ENCODE peak calls at places on chromosomes 12 and 14, in six cellular contexts. One of them, this sample, is unnamed.

GRCh38 chr14:28656704-28657255 is 109.8 kb upstream of the FOXG1 start:
- DNase-seq in Caki2: no peak
- DNase-seq in D721Med: no peak
- DNase-seq in T-cell: no peak
- DNase-seq in stimulated activated effector memory CD8-positive, alpha-beta T cell treated with anti-CD3 and anti-CD28 coated beads, Interleukin-12 subunit alpha, Interleukin-12 subunit beta, amount 100 ng/mL, for 72 hours: no peak
- DNase-seq in pons: no peak
- DNase-seq in this sample: no peak

GRCh38 chr12:16949351-16949750 is 343.4 kb upstream of the LMO3 start:
- DNase-seq in Caki2: no peak
- DNase-seq in D721Med: no peak
- DNase-seq in T-cell: no peak
- DNase-seq in stimulated activated effector memory CD8-positive, alpha-beta T cell treated with anti-CD3 and anti-CD28 coated beads, Interleukin-12 subunit alpha, Interleukin-12 subunit beta, amount 100 ng/mL, for 72 hours: no peak
- DNase-seq in pons: no peak
- DNase-seq in this sample: no peak

GRCh38 chr14:62957562-62957961 is 87.7 kb downstream of the KCNH5 start:
- DNase-seq in Caki2: peak; percentile 3
- DNase-seq in D721Med: no peak
- DNase-seq in T-cell: no peak
- DNase-seq in stimulated activated effector memory CD8-positive, alpha-beta T cell treated with anti-CD3 and anti-CD28 coated beads, Interleukin-12 subunit alpha, Interleukin-12 subunit beta, amount 100 ng/mL, for 72 hours: no peak
- DNase-seq in pons: no peak
- DNase-seq in this sample: no peak

GRCh38 chr14:89158701-89159100 is 258.3 kb downstream of the FOXN3 start:
- DNase-seq in Caki2: no peak
- DNase-seq in D721Med: no peak
- DNase-seq in T-cell: no peak
- DNase-seq in stimulated activated effector memory CD8-positive, alpha-beta T cell treated with anti-CD3 and anti-CD28 coated beads, Interleukin-12 subunit alpha, Interleukin-12 subunit beta, amount 100 ng/mL, for 72 hours: no peak
- DNase-seq in pons: no peak
- DNase-seq in this sample: no peak

GRCh38 chr12:79121486-79121885 is 256.9 kb downstream of the SYT1 start:
- DNase-seq in Caki2: peak; percentile 27
- DNase-seq in D721Med: no peak
- DNase-seq in T-cell: no peak
- DNase-seq in stimulated activated effector memory CD8-positive, alpha-beta T cell treated with anti-CD3 and anti-CD28 coated beads, Interleukin-12 subunit alpha, Interleukin-12 subunit beta, amount 100 ng/mL, for 72 hours: no peak
- DNase-seq in pons: no peak
- DNase-seq in this sample: no peak

GRCh38 chr12:45217846-45218245 is 2.0 kb downstream of the ANO6 start:
- DNase-seq in Caki2: no peak
- DNase-seq in D721Med: no peak
- DNase-seq in T-cell: no peak
- DNase-seq in stimulated activated effector memory CD8-positive, alpha-beta T cell treated with anti-CD3 and anti-CD28 coated beads, Interleukin-12 subunit alpha, Interleukin-12 subunit beta, amount 100 ng/mL, for 72 hours: no peak
- DNase-seq in pons: no peak
- DNase-seq in this sample: peak; percentile 39

GRCh38 chr14:102654298-102654697 is 61.8 kb downstream of the RCOR1 start:
- DNase-seq in Caki2: no peak
- DNase-seq in D721Med: no peak
- DNase-seq in T-cell: no peak
- DNase-seq in stimulated activated effector memory CD8-positive, alpha-beta T cell treated with anti-CD3 and anti-CD28 coated beads, Interleukin-12 subunit alpha, Interleukin-12 subunit beta, amount 100 ng/mL, for 72 hours: no peak
- DNase-seq in pons: no peak
- DNase-seq in this sample: no peak

GRCh38 chr14:64501326-64502171 is 2.1 kb downstream of the ZBTB25 start:
- DNase-seq in Caki2: peak; percentile 56
- DNase-seq in D721Med: no peak
- DNase-seq in T-cell: no peak
- DNase-seq in stimulated activated effector memory CD8-positive, alpha-beta T cell treated with anti-CD3 and anti-CD28 coated beads, Interleukin-12 subunit alpha, Interleukin-12 subunit beta, amount 100 ng/mL, for 72 hours: no peak
- DNase-seq in pons: no peak
- DNase-seq in this sample: no peak

GRCh38 chr12:25496098-25496587 is 56.9 kb downstream of the LMNTD1 start:
- DNase-seq in Caki2: no peak
- DNase-seq in D721Med: no peak
- DNase-seq in T-cell: no peak
- DNase-seq in stimulated activated effector memory CD8-positive, alpha-beta T cell treated with anti-CD3 and anti-CD28 coated beads, Interleukin-12 subunit alpha, Interleukin-12 subunit beta, amount 100 ng/mL, for 72 hours: no peak
- DNase-seq in pons: no peak
- DNase-seq in this sample: no peak

GRCh38 chr14:71235865-71236264 is 328.6 kb downstream of the PCNX1 start:
- DNase-seq in Caki2: no peak
- DNase-seq in D721Med: no peak
- DNase-seq in T-cell: no peak
- DNase-seq in stimulated activated effector memory CD8-positive, alpha-beta T cell treated with anti-CD3 and anti-CD28 coated beads, Interleukin-12 subunit alpha, Interleukin-12 subunit beta, amount 100 ng/mL, for 72 hours: no peak
- DNase-seq in pons: peak; percentile 83
- DNase-seq in this sample: no peak

GRCh38 chr12:91703884-91704283 is 441.8 kb downstream of the BTG1 start:
- DNase-seq in Caki2: no peak
- DNase-seq in D721Med: no peak
- DNase-seq in T-cell: no peak
- DNase-seq in stimulated activated effector memory CD8-positive, alpha-beta T cell treated with anti-CD3 and anti-CD28 coated beads, Interleukin-12 subunit alpha, Interleukin-12 subunit beta, amount 100 ng/mL, for 72 hours: no peak
- DNase-seq in pons: no peak
- DNase-seq in this sample: no peak

GRCh38 chr12:121649819-121650353 is 19.6 kb downstream of the MORN3 start:
- DNase-seq in Caki2: no peak
- DNase-seq in D721Med: no peak
- DNase-seq in T-cell: no peak
- DNase-seq in stimulated activated effector memory CD8-positive, alpha-beta T cell treated with anti-CD3 and anti-CD28 coated beads, Interleukin-12 subunit alpha, Interleukin-12 subunit beta, amount 100 ng/mL, for 72 hours: no peak
- DNase-seq in pons: no peak
- DNase-seq in this sample: no peak

GRCh38 chr14:94472842-94473241 is 3.2 kb downstream of the SERPINA9 start:
- DNase-seq in Caki2: no peak
- DNase-seq in D721Med: no peak
- DNase-seq in T-cell: no peak
- DNase-seq in stimulated activated effector memory CD8-positive, alpha-beta T cell treated with anti-CD3 and anti-CD28 coated beads, Interleukin-12 subunit alpha, Interleukin-12 subunit beta, amount 100 ng/mL, for 72 hours: no peak
- DNase-seq in pons: no peak
- DNase-seq in this sample: no peak

GRCh38 chr12:50696931-50697330 is 67.0 kb upstream of the ATF1 start:
- DNase-seq in Caki2: no peak
- DNase-seq in D721Med: no peak
- DNase-seq in T-cell: no peak
- DNase-seq in stimulated activated effector memory CD8-positive, alpha-beta T cell treated with anti-CD3 and anti-CD28 coated beads, Interleukin-12 subunit alpha, Interleukin-12 subunit beta, amount 100 ng/mL, for 72 hours: no peak
- DNase-seq in pons: no peak
- DNase-seq in this sample: no peak

GRCh38 chr12:6072302-6072752 is 52.1 kb downstream of the VWF start:
- DNase-seq in Caki2: no peak
- DNase-seq in D721Med: no peak
- DNase-seq in T-cell: no peak
- DNase-seq in stimulated activated effector memory CD8-positive, alpha-beta T cell treated with anti-CD3 and anti-CD28 coated beads, Interleukin-12 subunit alpha, Interleukin-12 subunit beta, amount 100 ng/mL, for 72 hours: no peak
- DNase-seq in pons: no peak
- DNase-seq in this sample: no peak

GRCh38 chr14:59197695-59198262 is 9.3 kb downstream of the DAAM1 start:
- DNase-seq in Caki2: no peak
- DNase-seq in D721Med: no peak
- DNase-seq in T-cell: no peak
- DNase-seq in stimulated activated effector memory CD8-positive, alpha-beta T cell treated with anti-CD3 and anti-CD28 coated beads, Interleukin-12 subunit alpha, Interleukin-12 subunit beta, amount 100 ng/mL, for 72 hours: no peak
- DNase-seq in pons: no peak
- DNase-seq in this sample: no peak

GRCh38 chr12:68454855-68455254 is 122.7 kb upstream of the MDM1 start:
- DNase-seq in Caki2: no peak
- DNase-seq in D721Med: no peak
- DNase-seq in T-cell: no peak
- DNase-seq in stimulated activated effector memory CD8-positive, alpha-beta T cell treated with anti-CD3 and anti-CD28 coated beads, Interleukin-12 subunit alpha, Interleukin-12 subunit beta, amount 100 ng/mL, for 72 hours: no peak
- DNase-seq in pons: no peak
- DNase-seq in this sample: peak; percentile 26

GRCh38 chr14:45251912-45252311 is 1.1 kb downstream of the MIS18BP1 start:
- DNase-seq in Caki2: peak; percentile 14
- DNase-seq in D721Med: no peak
- DNase-seq in T-cell: no peak
- DNase-seq in stimulated activated effector memory CD8-positive, alpha-beta T cell treated with anti-CD3 and anti-CD28 coated beads, Interleukin-12 subunit alpha, Interleukin-12 subunit beta, amount 100 ng/mL, for 72 hours: no peak
- DNase-seq in pons: peak; percentile 68
- DNase-seq in this sample: peak; percentile 15

GRCh38 chr12:64990991-64991570 is 130.0 kb downstream of the WIF1 start:
- DNase-seq in Caki2: no peak
- DNase-seq in D721Med: no peak
- DNase-seq in T-cell: no peak
- DNase-seq in stimulated activated effector memory CD8-positive, alpha-beta T cell treated with anti-CD3 and anti-CD28 coated beads, Interleukin-12 subunit alpha, Interleukin-12 subunit beta, amount 100 ng/mL, for 72 hours: no peak
- DNase-seq in pons: no peak
- DNase-seq in this sample: no peak

GRCh38 chr12:79086546-79086945 is 222.0 kb downstream of the SYT1 start:
- DNase-seq in Caki2: no peak
- DNase-seq in D721Med: no peak
- DNase-seq in T-cell: no peak
- DNase-seq in stimulated activated effector memory CD8-positive, alpha-beta T cell treated with anti-CD3 and anti-CD28 coated beads, Interleukin-12 subunit alpha, Interleukin-12 subunit beta, amount 100 ng/mL, for 72 hours: no peak
- DNase-seq in pons: no peak
- DNase-seq in this sample: no peak

GRCh38 chr12:116389326-116389725 is 111.8 kb upstream of the MED13L start:
- DNase-seq in Caki2: no peak
- DNase-seq in D721Med: no peak
- DNase-seq in T-cell: no peak
- DNase-seq in stimulated activated effector memory CD8-positive, alpha-beta T cell treated with anti-CD3 and anti-CD28 coated beads, Interleukin-12 subunit alpha, Interleukin-12 subunit beta, amount 100 ng/mL, for 72 hours: no peak
- DNase-seq in pons: no peak
- DNase-seq in this sample: no peak

GRCh38 chr12:98745578-98746391 is 100.7 kb downstream of the APAF1 start:
- DNase-seq in Caki2: no peak
- DNase-seq in D721Med: no peak
- DNase-seq in T-cell: no peak
- DNase-seq in stimulated activated effector memory CD8-positive, alpha-beta T cell treated with anti-CD3 and anti-CD28 coated beads, Interleukin-12 subunit alpha, Interleukin-12 subunit beta, amount 100 ng/mL, for 72 hours: peak; percentile 71
- DNase-seq in pons: no peak
- DNase-seq in this sample: no peak

GRCh38 chr12:68587448-68587873 is 23.2 kb upstream of the RAP1B start:
- DNase-seq in Caki2: no peak
- DNase-seq in D721Med: no peak
- DNase-seq in T-cell: peak; percentile 24
- DNase-seq in stimulated activated effector memory CD8-positive, alpha-beta T cell treated with anti-CD3 and anti-CD28 coated beads, Interleukin-12 subunit alpha, Interleukin-12 subunit beta, amount 100 ng/mL, for 72 hours: peak; percentile 58
- DNase-seq in pons: no peak
- DNase-seq in this sample: no peak

GRCh38 chr12:57444744-57445143 is 10.2 kb downstream of the INHBC start:
- DNase-seq in Caki2: no peak
- DNase-seq in D721Med: no peak
- DNase-seq in T-cell: no peak
- DNase-seq in stimulated activated effector memory CD8-positive, alpha-beta T cell treated with anti-CD3 and anti-CD28 coated beads, Interleukin-12 subunit alpha, Interleukin-12 subunit beta, amount 100 ng/mL, for 72 hours: no peak
- DNase-seq in pons: no peak
- DNase-seq in this sample: no peak

GRCh38 chr14:26204954-26205479 is 392.8 kb downstream of the NOVA1 start:
- DNase-seq in Caki2: no peak
- DNase-seq in D721Med: peak; percentile 31
- DNase-seq in T-cell: no peak
- DNase-seq in stimulated activated effector memory CD8-positive, alpha-beta T cell treated with anti-CD3 and anti-CD28 coated beads, Interleukin-12 subunit alpha, Interleukin-12 subunit beta, amount 100 ng/mL, for 72 hours: no peak
- DNase-seq in pons: peak; percentile 29
- DNase-seq in this sample: peak; percentile 80

GRCh38 chr14:103607039-103607668 is 21.9 kb upstream of the KLC1 start:
- DNase-seq in Caki2: no peak
- DNase-seq in D721Med: no peak
- DNase-seq in T-cell: peak; percentile 39
- DNase-seq in stimulated activated effector memory CD8-positive, alpha-beta T cell treated with anti-CD3 and anti-CD28 coated beads, Interleukin-12 subunit alpha, Interleukin-12 subunit beta, amount 100 ng/mL, for 72 hours: peak; percentile 74
- DNase-seq in pons: peak; percentile 89
- DNase-seq in this sample: peak; percentile 64